ENCODE peak calls at places on chromosome 16, in five cellular contexts. S is colonic mucosa, U is SJSA1, C is psoas muscle, R is mucosa of descending colon. K is an unnamed sample.

GRCh38 chr16:75584108-75584507 is 17.9 kb downstream of the GABARAPL2 start:
- DNase-seq in C (no peak), U (no peak), S (no peak), R (no peak), K (no peak)

GRCh38 chr16:74673876-74674275 is 7.2 kb upstream of the RFWD3 start:
- DNase-seq in S (no peak), U (no peak), C (no peak), R (no peak), K (no peak)

GRCh38 chr16:12168054-12169018 is 191.8 kb downstream of the SNX29 start:
- DNase-seq in C (no peak), S (no peak), U (no peak), R (peak; percentile 11), K (no peak)

GRCh38 chr16:79369796-79370195 is 230.7 kb downstream of the MAF start:
- DNase-seq in U (no peak), C (no peak), R (no peak), S (no peak), K (no peak)

GRCh38 chr16:86763819-86764218 is 185.5 kb downstream of the FOXL1 start:
- DNase-seq in S (no peak), C (no peak), R (no peak), U (no peak), K (no peak)

GRCh38 chr16:66933776-66934137 is 445 bp downstream of the CIAO2B start:
- DNase-seq in S (no peak), R (no peak), C (no peak), U (no peak), K (no peak)

GRCh38 chr16:17345043-17345442 is 125.7 kb downstream of the XYLT1 start:
- DNase-seq in S (no peak), C (peak; percentile 75), R (no peak), U (no peak), K (peak; percentile 89)

GRCh38 chr16:81902025-81902424 is 109.2 kb downstream of the SDR42E1 start:
- DNase-seq in R (no peak), S (no peak), U (no peak), C (no peak), K (no peak)

GRCh38 chr16:75532142-75532765 is 3.7 kb downstream of the CHST5 start:
- DNase-seq in C (no peak), S (no peak), R (no peak), U (no peak), K (no peak)

GRCh38 chr16:19948186-19949104 is 63.8 kb upstream of the GPRC5B start:
- DNase-seq in U (no peak), C (no peak), R (no peak), S (no peak), K (no peak)

GRCh38 chr16:87661561-87661960 is 59.3 kb downstream of the JPH3 start:
- DNase-seq in U (peak; percentile 64), S (no peak), C (no peak), R (peak; percentile 42), K (no peak)

GRCh38 chr16:86545927-86546637 is 9.0 kb downstream of the MTHFSD start:
- DNase-seq in R (no peak), S (no peak), U (no peak), C (no peak), K (no peak)

GRCh38 chr16:56356276-56357241 is 68.8 kb downstream of the AMFR start:
- DNase-seq in C (peak; percentile 87), S (peak; percentile 78), R (peak; percentile 84), U (peak; percentile 89), K (peak; percentile 74)

GRCh38 chr16:52613508-52613907 is 66.6 kb upstream of the TOX3 start:
- DNase-seq in C (no peak), S (no peak), U (no peak), R (peak; percentile 16), K (no peak)

GRCh38 chr16:9518054-9518453 is 426.6 kb downstream of the HAPSTR1 start:
- DNase-seq in C (no peak), R (no peak), S (no peak), U (no peak), K (no peak)

GRCh38 chr16:53775821-53776431 is 72.0 kb downstream of the FTO start:
- DNase-seq in C (no peak), R (peak; percentile 38), S (peak; percentile 62), U (peak; percentile 65), K (no peak)

GRCh38 chr16:58272855-58273254 is 22.0 kb downstream of the PRSS54 start:
- DNase-seq in S (no peak), R (no peak), U (no peak), C (no peak), K (no peak)

GRCh38 chr16:23013484-23013883 is 135.8 kb downstream of the USP31 start:
- DNase-seq in S (no peak), C (no peak), R (peak; percentile 4), U (no peak), K (no peak)

GRCh38 chr16:21684199-21684598 is 20.4 kb downstream of the OTOA start:
- DNase-seq in C (no peak), R (peak; percentile 10), S (peak; percentile 32), U (no peak), K (no peak)

GRCh38 chr16:52861614-52862022 is 191.1 kb downstream of the CHD9NB start:
- DNase-seq in S (peak; percentile 44), U (no peak), C (no peak), R (peak; percentile 57), K (no peak)

GRCh38 chr16:17417740-17418139 is 53.0 kb downstream of the XYLT1 start:
- DNase-seq in U (no peak), R (peak; percentile 59), S (peak; percentile 50), C (no peak), K (no peak)

GRCh38 chr16:86679490-86679889 is 101.1 kb downstream of the FOXL1 start:
- DNase-seq in U (no peak), S (no peak), C (no peak), R (no peak), K (no peak)

GRCh38 chr16:106623-107324 is 28.7 kb downstream of the MPG start:
- DNase-seq in R (peak; percentile 73), S (peak; percentile 58), C (no peak), U (no peak), K (no peak)

GRCh38 chr16:23498863-23499262 is 11.4 kb downstream of the GGA2 start:
- DNase-seq in U (no peak), S (no peak), C (no peak), R (no peak), K (no peak)

GRCh38 chr16:10039220-10040096 is 142.8 kb downstream of the GRIN2A start:
- DNase-seq in S (no peak), U (no peak), C (no peak), R (no peak), K (no peak)

GRCh38 chr16:89442588-89442987 is 47.8 kb downstream of the ANKRD11 start:
- DNase-seq in R (no peak), C (no peak), S (no peak), U (no peak), K (no peak)

GRCh38 chr16:89445166-89445565 is 45.2 kb downstream of the ANKRD11 start:
- DNase-seq in R (no peak), S (no peak), C (no peak), U (no peak), K (no peak)

GRCh38 chr16:89443727-89444084 is 46.7 kb downstream of the ANKRD11 start:
- DNase-seq in S (peak; percentile 49), C (no peak), R (peak; percentile 49), U (no peak), K (no peak)

GRCh38 chr16:89442990-89443726 is 47.2 kb downstream of the ANKRD11 start:
- DNase-seq in C (peak; percentile 76), U (no peak), S (peak; percentile 82), R (peak; percentile 79), K (peak; percentile 65)

GRCh38 chr16:89444151-89444723 is 46.1 kb downstream of the ANKRD11 start:
- DNase-seq in R (no peak), U (no peak), C (no peak), S (no peak), K (no peak)
- H3K4me1 ChIP-seq in R (peaks cover 62% of the 10 kb centered on the region), U (peaks cover 11% of the 10 kb centered on the region), C (peaks cover 93% of the 10 kb centered on the region), S (peaks cover 36% of the 10 kb centered on the region), K (peaks cover 91% of the 10 kb centered on the region)

GRCh38 chr16:1378087-1378803 is 26.5 kb downstream of the GNPTG start:
- DNase-seq in R (no peak), C (no peak), S (no peak), U (no peak), K (no peak)

GRCh38 chr16:1380195-1380594 is 28.5 kb downstream of the GNPTG start:
- DNase-seq in R (no peak), S (no peak), U (no peak), C (no peak), K (no peak)

GRCh38 chr16:1378804-1379053 is 27.0 kb downstream of the GNPTG start:
- DNase-seq in R (no peak), U (no peak), C (no peak), S (no peak), K (no peak)

GRCh38 chr16:1379054-1379862 is 27.5 kb downstream of the GNPTG start:
- DNase-seq in C (peak; percentile 98), U (peak; percentile 90), S (peak; percentile 77), R (peak; percentile 74), K (peak; percentile 92)

DNA sequence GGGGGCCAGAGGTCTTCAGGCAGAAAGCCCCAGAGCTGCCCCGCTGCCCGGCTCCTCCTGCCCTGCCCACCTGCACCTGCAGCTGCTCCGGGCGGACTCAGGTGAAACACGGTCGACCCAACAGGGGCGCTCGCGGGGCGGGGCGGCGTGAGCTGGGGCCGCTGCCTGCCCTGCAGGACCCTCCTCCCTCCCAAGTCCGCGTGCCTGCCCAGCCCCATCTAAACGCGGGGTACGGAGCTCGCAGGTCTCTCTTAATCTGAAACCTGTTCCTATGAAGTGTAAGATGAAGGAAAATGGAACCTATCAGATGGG is 28.1 kb downstream of the GNPTG start:
- DNase-seq in U (no peak), C (no peak), R (no peak), S (no peak), K (no peak)
- H3K4me3 ChIP-seq in U (peak overlapping the region; percentile 93), C (peak overlapping the region; percentile 73), R (no peak overlapping the region), S (peak overlapping the region; percentile 53), K (peak overlapping the region; percentile 47)

GRCh38 chr16:69836252-69836651 is 74.1 kb downstream of the WWP2 start:
- DNase-seq in C (no peak), U (no peak), S (no peak), R (no peak), K (no peak)
- H3K4me1 ChIP-seq in C (peaks cover 66% of the 10 kb centered on the region), U (peaks cover 7% of the 10 kb centered on the region), S (peaks cover 5% of the 10 kb centered on the region), R (peaks cover 28% of the 10 kb centered on the region), K (peaks cover 59% of the 10 kb centered on the region)

GRCh38 chr16:3538222-3538621 is 37.4 kb downstream of the CLUAP1 start:
- DNase-seq in U (no peak), S (no peak), R (no peak), C (no peak), K (no peak)

GRCh38 chr16:3534126-3534525 is 33.3 kb downstream of the CLUAP1 start:
- DNase-seq in S (no peak), U (no peak), R (no peak), C (no peak), K (no peak)

GRCh38 chr16:3532741-3533140 is 31.9 kb downstream of the CLUAP1 start:
- DNase-seq in S (no peak), U (no peak), C (no peak), R (no peak), K (no peak)

GRCh38 chr16:3536851-3537250 is 36.0 kb downstream of the CLUAP1 start:
- DNase-seq in R (no peak), S (no peak), U (no peak), C (no peak), K (no peak)

DNA sequence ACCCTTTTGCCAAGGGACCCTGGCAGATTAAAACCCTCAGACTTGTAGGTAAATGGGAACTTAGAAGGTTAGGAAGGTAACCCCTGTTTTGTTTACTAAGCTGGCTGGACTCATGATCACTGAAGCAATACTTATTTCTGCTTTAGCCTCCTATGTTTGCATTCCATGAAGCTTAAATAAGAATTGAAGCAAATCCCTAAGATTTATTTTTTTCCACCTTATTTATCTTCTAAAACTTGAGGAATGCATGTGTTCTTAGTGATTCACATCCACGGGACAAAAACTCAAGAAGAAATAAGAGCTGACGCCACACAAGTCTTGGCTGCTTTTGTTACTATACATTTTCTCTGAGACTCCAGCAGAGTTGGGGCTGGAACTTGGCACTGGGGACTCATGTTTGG is 35.5 kb downstream of the CLUAP1 start:
- DNase-seq in U (no peak), C (no peak), S (no peak), R (no peak), K (no peak)
- H3K4me3 ChIP-seq in U (no peak overlapping the region), C (no peak overlapping the region), S (no peak overlapping the region), R (no peak overlapping the region), K (no peak overlapping the region)

K was measured in right atrium auricular region.